ENCODE peak calls at places on chromosomes 12 and 14, in six cellular contexts. One of them, this sample, is unnamed.

GRCh38 chr14:51394804-51395203 is 154.8 kb downstream of the TMX1 start:
- DNase-seq in MCF 10A: peak; percentile 23
- DNase-seq in right lobe of liver: no peak
- DNase-seq in kidney epithelial cell: no peak
- DNase-seq in H1: no peak
- DNase-seq in stomach: no peak
- DNase-seq in this sample: no peak

GRCh38 chr12:52313461-52313860 is 7.7 kb downstream of the KRT83 start:
- DNase-seq in right lobe of liver: no peak
- DNase-seq in MCF 10A: no peak
- DNase-seq in kidney epithelial cell: no peak
- DNase-seq in stomach: no peak
- DNase-seq in H1: no peak
- DNase-seq in this sample: no peak

GRCh38 chr14:33839193-33840076 is 111.4 kb downstream of the EGLN3 start:
- DNase-seq in H1: no peak
- DNase-seq in kidney epithelial cell: no peak
- DNase-seq in stomach: peak; percentile 54
- DNase-seq in MCF 10A: peak; percentile 56
- DNase-seq in right lobe of liver: peak; percentile 27
- DNase-seq in this sample: no peak

GRCh38 chr12:16349132-16349463 is 1.7 kb downstream of the MGST1 start:
- DNase-seq in H1: no peak
- DNase-seq in MCF 10A: peak; percentile 97
- DNase-seq in kidney epithelial cell: no peak
- DNase-seq in right lobe of liver: peak; percentile 43
- DNase-seq in stomach: peak; percentile 73
- DNase-seq in this sample: peak; percentile 68

GRCh38 chr14:23600322-23600707 is 21.7 kb upstream of the JPH4 start:
- DNase-seq in H1: no peak
- DNase-seq in kidney epithelial cell: no peak
- DNase-seq in right lobe of liver: no peak
- DNase-seq in MCF 10A: no peak
- DNase-seq in stomach: no peak
- DNase-seq in this sample: no peak

GRCh38 chr12:3323002-3323685 is 167.9 kb upstream of the PRMT8 start:
- DNase-seq in MCF 10A: no peak
- DNase-seq in H1: no peak
- DNase-seq in right lobe of liver: no peak
- DNase-seq in stomach: no peak
- DNase-seq in kidney epithelial cell: no peak
- DNase-seq in this sample: no peak

GRCh38 chr14:62736426-62737043 is 308.7 kb downstream of the KCNH5 start:
- DNase-seq in MCF 10A: no peak
- DNase-seq in kidney epithelial cell: no peak
- DNase-seq in stomach: no peak
- DNase-seq in H1: no peak
- DNase-seq in right lobe of liver: no peak
- DNase-seq in this sample: no peak

GRCh38 chr14:80959448-80960006 is 4.1 kb downstream of the TSHR start:
- DNase-seq in MCF 10A: no peak
- DNase-seq in stomach: no peak
- DNase-seq in right lobe of liver: no peak
- DNase-seq in H1: no peak
- DNase-seq in kidney epithelial cell: no peak
- DNase-seq in this sample: no peak

GRCh38 chr14:74592476-74593191 is 19.4 kb downstream of the LTBP2 start:
- DNase-seq in H1: no peak
- DNase-seq in stomach: no peak
- DNase-seq in right lobe of liver: no peak
- DNase-seq in kidney epithelial cell: no peak
- DNase-seq in MCF 10A: no peak
- DNase-seq in this sample: no peak

DNA sequence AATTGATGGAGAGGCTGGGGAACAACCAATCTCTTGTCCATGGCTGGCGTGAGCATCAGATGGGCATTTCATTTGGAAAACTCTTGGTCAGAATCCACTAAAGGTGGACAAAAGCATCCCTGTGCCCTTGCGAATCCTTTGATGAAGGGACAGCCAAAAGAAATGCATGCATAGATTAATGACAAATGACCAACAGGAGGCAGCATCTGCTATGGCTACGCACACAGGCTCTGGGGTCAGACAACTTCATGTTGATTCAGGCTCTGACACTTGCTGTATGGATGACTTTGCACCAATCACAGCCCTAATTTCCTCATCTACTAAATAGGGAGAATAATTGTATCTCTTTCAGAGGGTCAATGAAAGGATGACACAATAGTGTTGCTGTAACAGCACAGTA is 117.5 kb downstream of the ASCL4 start:
- DNase-seq in stomach: no peak
- DNase-seq in H1: no peak
- DNase-seq in MCF 10A: peak; percentile 6
- DNase-seq in right lobe of liver: no peak
- DNase-seq in kidney epithelial cell: no peak
- DNase-seq in this sample: no peak
- TF ChIP-seq CTCF in stomach: no peak
- TF ChIP-seq CTCF in H1: peak; percentile 32
- TF ChIP-seq CTCF in MCF 10A: peak; percentile 15
- TF ChIP-seq CTCF in right lobe of liver: no peak
- TF ChIP-seq CTCF in kidney epithelial cell: peak; percentile 7
- TF ChIP-seq CTCF in this sample: peak; percentile 36

DNA sequence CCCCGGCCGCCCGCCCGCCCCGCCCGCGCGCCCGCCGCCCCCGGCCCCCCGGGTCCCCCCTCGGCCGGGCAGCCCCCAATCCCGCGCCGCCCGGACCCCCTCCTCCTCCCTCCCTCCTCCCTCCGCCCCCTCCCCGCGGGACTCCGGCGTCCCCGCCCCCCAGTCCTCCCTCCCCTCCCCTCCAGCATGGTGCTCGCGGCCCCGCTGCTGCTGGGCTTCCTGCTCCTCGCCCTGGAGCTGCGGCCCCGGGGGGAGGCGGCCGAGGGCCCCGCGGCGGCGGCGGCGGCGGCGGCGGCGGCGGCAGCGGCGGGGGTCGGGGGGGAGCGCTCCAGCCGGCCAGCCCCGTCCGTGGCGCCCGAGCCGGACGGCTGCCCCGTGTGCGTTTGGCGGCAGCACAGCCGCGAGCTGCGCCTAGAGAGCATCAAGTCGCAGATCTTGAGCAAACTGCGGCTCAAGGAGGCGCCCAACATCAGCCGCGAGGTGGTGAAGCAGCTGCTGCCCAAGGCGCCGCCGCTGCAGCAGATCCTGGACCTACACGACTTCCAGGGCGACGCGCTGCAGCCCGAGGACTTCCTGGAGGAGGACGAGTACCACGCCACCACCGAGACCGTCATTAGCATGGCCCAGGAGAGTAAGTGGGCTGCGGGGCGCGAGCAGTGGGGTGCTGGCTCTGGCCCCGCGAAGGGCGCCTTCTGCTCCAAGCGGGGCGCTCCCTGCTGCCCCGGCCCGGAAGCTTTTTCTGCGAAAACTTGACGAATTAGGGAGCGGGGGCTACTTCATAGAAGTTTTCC is 404 bp downstream of the GDF11 start:
- DNase-seq in H1: no peak
- DNase-seq in right lobe of liver: peak; percentile 49
- DNase-seq in kidney epithelial cell: no peak
- DNase-seq in MCF 10A: peak; percentile 63
- DNase-seq in stomach: peak; percentile 60
- DNase-seq in this sample: no peak
- TF ChIP-seq CTCF in H1: no peak
- TF ChIP-seq CTCF in right lobe of liver: no peak
- TF ChIP-seq CTCF in kidney epithelial cell: no peak
- TF ChIP-seq CTCF in MCF 10A: no peak
- TF ChIP-seq CTCF in stomach: no peak
- TF ChIP-seq CTCF in this sample: no peak

DNA sequence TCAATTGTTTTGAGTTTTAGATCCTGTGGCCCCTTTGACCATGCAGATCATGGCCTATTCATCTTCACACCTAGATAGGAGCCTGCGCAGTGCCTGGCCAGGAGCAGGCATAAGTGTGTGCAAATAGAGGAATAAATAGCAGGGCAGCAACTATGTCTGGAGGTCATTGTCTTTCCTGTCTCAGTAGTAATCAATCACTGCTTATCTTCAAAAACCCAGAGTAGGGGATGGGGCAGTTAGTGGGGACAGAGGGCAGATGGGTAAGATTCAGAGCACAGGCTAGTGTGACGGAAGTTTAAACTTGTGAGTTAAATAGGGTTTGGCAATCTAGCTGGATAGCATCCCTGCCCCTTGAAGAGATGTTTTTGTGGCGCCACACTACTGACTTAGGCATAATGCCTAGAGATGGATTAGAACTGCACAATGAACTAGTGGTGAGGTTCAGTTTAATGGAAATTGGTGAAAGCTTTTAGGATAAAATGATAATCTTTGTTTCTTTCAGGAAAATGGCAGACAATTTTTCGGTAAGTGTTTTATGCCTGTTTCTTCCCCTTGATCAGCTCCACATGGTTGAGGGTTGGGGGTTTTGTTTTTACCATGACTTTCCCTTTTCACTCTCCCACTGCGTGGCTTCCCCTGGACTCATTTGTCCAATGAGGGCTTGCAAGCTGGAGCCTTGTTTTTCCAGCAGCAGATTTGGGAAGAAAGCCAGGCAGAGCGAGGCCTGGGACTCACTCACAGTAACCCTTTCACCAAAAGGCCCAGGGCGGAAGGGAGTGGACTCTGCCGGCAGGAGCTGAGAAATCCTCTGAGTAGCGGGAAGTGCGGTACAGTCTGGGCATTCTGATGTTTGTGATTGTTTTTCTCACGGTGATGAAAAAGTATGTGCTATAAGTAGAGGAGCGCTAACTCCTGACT is 8.1 kb downstream of the LGALS3 start:
- DNase-seq in kidney epithelial cell: no peak
- DNase-seq in H1: no peak
- DNase-seq in stomach: peak; percentile 79
- DNase-seq in right lobe of liver: no peak
- DNase-seq in MCF 10A: peak; percentile 62
- DNase-seq in this sample: no peak
- TF ChIP-seq CTCF in kidney epithelial cell: no peak
- TF ChIP-seq CTCF in H1: no peak
- TF ChIP-seq CTCF in stomach: no peak
- TF ChIP-seq CTCF in right lobe of liver: no peak
- TF ChIP-seq CTCF in MCF 10A: no peak
- TF ChIP-seq CTCF in this sample: no peak

DNA sequence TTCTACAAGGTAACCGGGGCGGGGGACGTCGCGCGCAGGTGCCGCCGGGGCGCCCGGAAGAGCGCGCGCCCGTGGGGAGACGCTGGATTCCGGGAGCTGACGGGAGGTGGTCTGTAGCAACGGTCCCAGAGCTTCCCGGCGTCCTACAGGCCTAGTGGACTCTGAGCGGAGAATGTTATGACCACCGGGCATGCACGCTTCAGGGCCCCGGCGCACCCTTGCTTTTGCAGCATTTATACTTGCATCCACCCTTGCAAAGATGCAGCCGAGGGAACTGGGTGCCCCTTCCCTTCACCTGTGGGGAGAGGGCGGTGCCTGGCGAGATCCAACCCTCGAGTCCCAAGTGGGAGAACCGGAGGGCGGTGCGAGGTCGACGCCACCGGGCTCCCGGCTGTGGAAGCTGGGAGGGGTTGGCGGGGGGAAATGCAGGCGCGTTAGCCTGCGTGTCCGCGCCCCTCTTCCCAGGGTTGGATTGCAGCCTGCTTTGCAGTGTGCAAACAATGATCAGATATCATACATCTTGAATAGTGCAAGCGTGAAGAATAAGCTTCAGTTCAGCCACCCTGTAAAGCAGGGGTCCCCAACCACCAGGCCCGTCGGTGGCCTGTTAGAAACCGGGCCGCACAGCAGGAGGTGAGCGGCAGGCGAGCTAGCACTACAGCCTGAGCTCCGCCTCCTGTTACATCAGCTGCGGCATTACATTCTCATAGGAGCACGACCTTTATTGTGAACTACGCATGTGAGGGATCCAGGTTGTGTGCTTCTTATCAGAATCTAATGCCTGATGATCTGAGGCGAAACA is 576 bp downstream of the ERP29 start:
- DNase-seq in kidney epithelial cell: peak; percentile 49
- DNase-seq in right lobe of liver: peak; percentile 71
- DNase-seq in stomach: peak; percentile 73
- DNase-seq in MCF 10A: peak; percentile 84
- DNase-seq in H1: peak; percentile 39
- DNase-seq in this sample: no peak
- TF ChIP-seq CTCF in kidney epithelial cell: no peak
- TF ChIP-seq CTCF in right lobe of liver: no peak
- TF ChIP-seq CTCF in stomach: peak; percentile 36
- TF ChIP-seq CTCF in MCF 10A: peak; percentile 3
- TF ChIP-seq CTCF in H1: no peak
- TF ChIP-seq CTCF in this sample: peak; percentile 23

This sample was measured in CD14-positive monocyte.